ENCODE peak calls at places on chromosomes 3 and 15, in nine cellular contexts. U, A, T, F, H, P, G, R and Y are unnamed samples.
A peak's percentile ranks its signal among the peaks of the same experiment; 100 is the strongest.

GRCh38 chr3:25594007-25594502 is 70.7 kb downstream of the TOP2B start:
- DNase-seq in T (no peak), H (peak; percentile 46), G (peak; percentile 88), A (no peak), F (no peak), U (no peak), P (peak; percentile 29), R (no peak), Y (peak; percentile 34)

GRCh38 chr15:75202251-75203016 is 752 bp downstream of the C15orf39 start:
- DNase-seq in U (peak; percentile 76), F (peak; percentile 77), G (peak; percentile 86), T (peak; percentile 97), R (peak; percentile 81), H (peak; percentile 82), A (peak; percentile 91), P (no peak), Y (peak; percentile 87)

GRCh38 chr15:67828379-67828968 is 3.2 kb downstream of the SKOR1 start:
- DNase-seq in R (no peak), G (no peak), A (no peak), H (no peak), T (peak; percentile 48), U (no peak), P (no peak), F (no peak), Y (no peak)

GRCh38 chr15:62887113-62887570 is 155.4 kb upstream of the TPM1 start:
- DNase-seq in A (no peak), G (peak; percentile 49), H (no peak), F (no peak), P (no peak), U (no peak), R (no peak), T (no peak), Y (no peak)

GRCh38 chr15:82810061-82810862 is 834 bp downstream of the WHAMM start:
- DNase-seq in U (peak; percentile 8), A (peak; percentile 67), F (peak; percentile 35), P (no peak), H (peak; percentile 36), G (peak; percentile 50), T (peak; percentile 91), R (peak; percentile 36), Y (peak; percentile 30)

GRCh38 chr15:32035285-32035684 is 5.0 kb downstream of the CHRNA7 start:
- DNase-seq in U (no peak), F (no peak), G (no peak), T (no peak), R (no peak), A (no peak), H (no peak), P (no peak), Y (no peak)

GRCh38 chr3:121883507-121883906 is 10.7 kb upstream of the SLC15A2 start:
- DNase-seq in P (peak; percentile 18), H (no peak), A (no peak), G (peak; percentile 8), U (no peak), R (no peak), F (no peak), T (no peak), Y (no peak)

GRCh38 chr15:41983621-41984571 is 11.5 kb upstream of the EHD4 start:
- DNase-seq in F (no peak), P (no peak), R (no peak), H (no peak), A (peak; percentile 57), T (peak; percentile 33), U (no peak), G (no peak), Y (no peak)

GRCh38 chr3:106339551-106339950 is 470.7 kb upstream of the CBLB start:
- DNase-seq in G (peak; percentile 23), R (no peak), H (no peak), U (no peak), F (no peak), T (no peak), A (no peak), P (no peak), Y (no peak)

GRCh38 chr3:42780892-42781700 is 8.0 kb upstream of the CCDC13 start:
- DNase-seq in R (no peak), A (no peak), F (no peak), T (no peak), G (peak; percentile 80), H (peak; percentile 65), U (no peak), P (peak; percentile 54), Y (peak; percentile 77)

GRCh38 chr3:102574355-102574754 is 139.5 kb downstream of the ZPLD1 start:
- DNase-seq in G (no peak), A (no peak), F (no peak), T (no peak), P (no peak), H (no peak), R (no peak), U (no peak), Y (no peak)

GRCh38 chr3:161415506-161416231 is 44.4 kb upstream of the SPTSSB start:
- DNase-seq in A (no peak), R (no peak), F (peak; percentile 43), U (no peak), T (no peak), G (peak; percentile 85), P (no peak), H (no peak), Y (no peak)

GRCh38 chr3:87052499-87053260 is 61.7 kb upstream of the VGLL3 start:
- DNase-seq in F (no peak), U (no peak), A (no peak), G (no peak), H (no peak), R (no peak), T (peak; percentile 74), P (no peak), Y (no peak)

GRCh38 chr15:99845009-99845408 is 111.8 kb upstream of the LYSMD4 start:
- DNase-seq in U (no peak), F (no peak), R (no peak), P (no peak), G (peak; percentile 1), H (no peak), T (no peak), A (no peak), Y (no peak)

GRCh38 chr3:12909710-12910109 is 68.3 kb upstream of the RPL32 start:
- DNase-seq in P (no peak), T (no peak), G (no peak), R (no peak), U (no peak), H (no peak), F (no peak), A (no peak), Y (no peak)

GRCh38 chr3:12908136-12908730 is 66.9 kb upstream of the RPL32 start:
- DNase-seq in G (no peak), P (no peak), F (no peak), H (no peak), T (no peak), U (no peak), R (no peak), A (no peak), Y (no peak)

GRCh38 chr3:12907296-12907695 is 65.9 kb upstream of the RPL32 start:
- DNase-seq in F (no peak), U (no peak), A (no peak), T (no peak), H (no peak), G (no peak), P (no peak), R (no peak), Y (peak; percentile 37)

GRCh38 chr3:12907729-12908128 is 66.4 kb upstream of the RPL32 start:
- DNase-seq in P (no peak), U (no peak), T (no peak), H (no peak), R (no peak), F (no peak), G (no peak), A (no peak), Y (peak; percentile 31)

GRCh38 chr3:12908859-12909258 is 67.5 kb upstream of the RPL32 start:
- DNase-seq in R (no peak), F (no peak), G (no peak), H (no peak), T (no peak), A (no peak), U (no peak), P (no peak), Y (no peak)
- H3K36me3 ChIP-seq in R (peaks cover 99% of the 10 kb centered on the region), F (peaks cover 97% of the 10 kb centered on the region), G (peaks cover 73% of the 10 kb centered on the region), H (no peaks in the 10 kb centered on the region), T (peaks cover 98% of the 10 kb centered on the region), A (peaks cover 65% of the 10 kb centered on the region), U (peaks cover 52% of the 10 kb centered on the region), P (no peaks in the 10 kb centered on the region), Y (no peaks in the 10 kb centered on the region)

GRCh38 chr15:64422697-64423096 is 35.1 kb downstream of the TRIP4 start:
- DNase-seq in H (no peak), R (no peak), G (no peak), A (no peak), F (no peak), U (no peak), T (no peak), P (no peak), Y (no peak)
- H3K36me3 ChIP-seq in H (no peaks in the 10 kb centered on the region), R (peaks cover 100% of the 10 kb centered on the region), G (peaks cover 25% of the 10 kb centered on the region), A (peaks cover 40% of the 10 kb centered on the region), F (peaks cover 95% of the 10 kb centered on the region), U (peaks cover 14% of the 10 kb centered on the region), T (peaks cover 64% of the 10 kb centered on the region), P (peaks cover 4% of the 10 kb centered on the region), Y (peaks cover 12% of the 10 kb centered on the region)

DNA sequence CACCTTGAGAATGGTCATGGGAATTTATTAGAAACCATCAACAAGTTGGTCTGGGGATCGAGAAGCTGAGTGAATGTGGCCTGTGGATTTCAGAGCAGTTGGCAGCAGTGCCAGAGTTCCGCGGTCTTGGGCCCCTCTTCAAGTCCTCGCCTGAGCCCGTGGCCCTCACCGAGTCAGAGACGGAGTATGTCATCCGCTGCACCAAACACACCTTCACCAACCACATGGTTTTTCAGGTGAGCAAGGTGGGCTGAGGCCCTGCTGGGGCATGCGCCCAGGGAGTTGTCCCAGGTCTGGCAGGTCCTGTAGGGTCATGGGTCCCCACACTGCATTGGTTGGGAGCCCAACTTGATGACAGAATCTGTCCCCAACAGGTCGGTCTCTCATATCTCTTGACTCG is 7.0 kb upstream of the HMCES start:
- DNase-seq in T (peak; percentile 51), U (no peak), G (no peak), F (no peak), P (no peak), A (no peak), R (no peak), H (no peak), Y (no peak)
- H3K36me3 ChIP-seq in T (peaks cover 92% of the 10 kb centered on the region), U (peaks cover 82% of the 10 kb centered on the region), G (peaks cover 73% of the 10 kb centered on the region), F (peaks cover 100% of the 10 kb centered on the region), P (peaks cover 73% of the 10 kb centered on the region), A (peaks cover 82% of the 10 kb centered on the region), R (peaks cover 100% of the 10 kb centered on the region), H (peaks cover 14% of the 10 kb centered on the region), Y (peaks cover 33% of the 10 kb centered on the region)

GRCh38 chr3:156685198-156685597 is 10.8 kb downstream of the TIPARP start:
- DNase-seq in T (no peak), P (no peak), R (no peak), G (peak; percentile 53), H (peak; percentile 83), F (no peak), U (no peak), A (no peak), Y (no peak)

GRCh38 chr3:156682963-156683362 is 8.6 kb downstream of the TIPARP start:
- DNase-seq in H (no peak), U (no peak), A (no peak), P (no peak), F (no peak), R (no peak), G (no peak), T (no peak), Y (no peak)

GRCh38 chr3:156688849-156689452 is 14.6 kb downstream of the TIPARP start:
- DNase-seq in G (no peak), A (no peak), T (no peak), F (no peak), H (no peak), U (no peak), R (no peak), P (no peak), Y (no peak)

GRCh38 chr3:156687023-156687422 is 12.6 kb downstream of the TIPARP start:
- DNase-seq in U (no peak), G (peak; percentile 36), P (no peak), R (no peak), F (no peak), A (no peak), T (no peak), H (peak; percentile 80), Y (no peak)

GRCh38 chr3:156685752-156686151 is 11.4 kb downstream of the TIPARP start:
- DNase-seq in U (no peak), G (no peak), R (no peak), P (no peak), A (no peak), T (no peak), H (peak; percentile 90), F (no peak), Y (no peak)
- H3K36me3 ChIP-seq in U (no peaks in the 10 kb centered on the region), G (peaks cover 10% of the 10 kb centered on the region), R (peaks cover 7% of the 10 kb centered on the region), P (peaks cover 32% of the 10 kb centered on the region), A (no peaks in the 10 kb centered on the region), T (no peaks in the 10 kb centered on the region), H (peaks cover 8% of the 10 kb centered on the region), F (no peaks in the 10 kb centered on the region), Y (no peaks in the 10 kb centered on the region)